ENCODE peak calls at places on chromosomes 3 and 15, in ten cellular contexts. B is OCI-LY7; Y is CD8-positive, alpha-beta memory T cell; K is mammary epithelial cell; S is naive thymus-derived CD4-positive, alpha-beta T cell; G is tibial nerve; Q is A673; W is endodermal cell; F is aorta; T is hepatocyte. E is an unnamed sample. For H3K4me1 and H3K9me3, the result is how much of the 10 kb centered on the place peaks cover.

GRCh38 chr3:49238274-49239127 is 38.5 kb downstream of the C3orf62 start:
- DNase-seq in W (no peak), G (no peak), B (peak), F (no peak), Y (no peak), K (peak), T (peak), Q (no peak), S (no peak), E (peak)

GRCh38 chr15:45201557-45202246 is 13.9 kb upstream of the SHF start:
- DNase-seq in G (no peak), B (no peak), W (peak), F (no peak), Y (no peak), K (no peak), T (no peak), S (no peak), Q (no peak), E (no peak)

GRCh38 chr3:61808526-61808925 is 247.2 kb downstream of the PTPRG start:
- DNase-seq in S (no peak), G (no peak), F (no peak), W (no peak), Q (no peak), K (no peak), B (no peak), Y (no peak), T (no peak), E (no peak)

GRCh38 chr3:12560505-12561188 is 3.8 kb downstream of the MKRN2 start:
- DNase-seq in Y (no peak), F (no peak), Q (no peak), G (no peak), W (no peak), T (no peak), B (peak), S (peak), K (no peak), E (no peak)

GRCh38 chr15:46260937-46261336 is 626.1 kb downstream of the SQOR start:
- DNase-seq in T (no peak), Y (no peak), S (no peak), K (no peak), Q (peak), B (no peak), F (no peak), G (no peak), W (peak), E (no peak)

GRCh38 chr3:65828706-65829105 is 210.0 kb downstream of the MAGI1 start:
- DNase-seq in S (no peak), Y (no peak), G (no peak), W (peak), Q (no peak), B (no peak), K (peak), T (no peak), F (no peak), E (peak)

GRCh38 chr15:75712668-75713337 is at the start of gene CSPG4:
- DNase-seq in B (no peak), S (no peak), Y (no peak), G (peak), W (peak), Q (no peak), F (peak), K (no peak), T (peak), E (peak)

GRCh38 chr15:96329403-96329981 is 1.0 kb upstream of the NR2F2 start:
- DNase-seq in B (no peak), G (no peak), K (no peak), T (no peak), Y (no peak), W (no peak), Q (peak), S (no peak), F (no peak), E (peak)

GRCh38 chr3:14758297-14758696 is 60.5 kb upstream of the FGD5 start:
- DNase-seq in Y (no peak), G (no peak), F (no peak), W (no peak), Q (no peak), B (no peak), T (no peak), K (no peak), S (no peak), E (peak)

GRCh38 chr3:137946341-137946973 is 63.5 kb upstream of the CLDN18 start:
- DNase-seq in B (peak), Q (peak), F (peak), Y (peak), W (peak), T (peak), G (no peak), S (peak), K (peak), E (no peak)

GRCh38 chr15:84826369-84826823 is 9.2 kb downstream of the ALPK3 start:
- DNase-seq in B (peak), T (peak), G (no peak), F (no peak), S (no peak), K (peak), Y (no peak), Q (peak), W (peak), E (no peak)

GRCh38 chr3:140055032-140055791 is 120.2 kb downstream of the CLSTN2 start:
- DNase-seq in B (no peak), T (peak), Q (no peak), G (no peak), F (no peak), S (no peak), K (no peak), Y (no peak), W (no peak), E (no peak)

GRCh38 chr3:134060561-134061385 is 31.0 kb upstream of the SLCO2A1 start:
- DNase-seq in G (no peak), K (no peak), Y (no peak), Q (no peak), W (peak), S (no peak), B (no peak), F (peak), T (no peak), E (peak)

GRCh38 chr3:47645551-47645950 is 66.9 kb upstream of the CSPG5 start:
- DNase-seq in T (no peak), B (no peak), Y (no peak), G (no peak), K (no peak), F (no peak), Q (no peak), W (no peak), S (no peak), E (no peak)

GRCh38 chr3:16329792-16330061 is 64.7 kb downstream of the OXNAD1 start:
- DNase-seq in T (no peak), Y (no peak), G (no peak), W (peak), Q (no peak), K (no peak), B (no peak), F (no peak), S (no peak), E (no peak)

GRCh38 chr3:160135850-160136249 is 89.4 kb upstream of the C3orf80 start:
- DNase-seq in T (no peak), Q (no peak), W (no peak), K (no peak), G (no peak), Y (no peak), F (no peak), B (no peak), S (no peak), E (no peak)

GRCh38 chr15:71649894-71650293 is 160.5 kb upstream of the NR2E3 start:
- DNase-seq in Q (no peak), F (no peak), S (no peak), W (no peak), G (no peak), B (no peak), K (peak), T (no peak), Y (no peak), E (no peak)

GRCh38 chr3:193630005-193630404 is 37.0 kb downstream of the OPA1 start:
- DNase-seq in Y (no peak), S (no peak), F (no peak), T (no peak), Q (no peak), G (no peak), W (no peak), K (no peak), B (no peak), E (no peak)

GRCh38 chr3:38029400-38030125 is at the start of gene PLCD1:
- DNase-seq in Q (no peak), F (peak), S (peak), G (peak), K (peak), B (no peak), W (peak), Y (peak), T (peak), E (peak)

GRCh38 chr3:127853681-127854080 is 31.4 kb upstream of the MGLL start:
- DNase-seq in G (no peak), S (no peak), F (peak), B (peak), W (peak), K (no peak), T (no peak), Y (no peak), Q (no peak), E (no peak)

GRCh38 chr3:69879051-69879450 is 120.5 kb upstream of the SAMMSON start:
- DNase-seq in B (no peak), W (no peak), K (no peak), Y (no peak), Q (no peak), S (no peak), T (no peak), G (no peak), F (no peak), E (no peak)

GRCh38 chr3:45154641-45155147 is 8.5 kb upstream of the CDCP1 start:
- DNase-seq in G (no peak), K (peak), W (no peak), F (no peak), T (no peak), B (no peak), S (no peak), Y (no peak), Q (no peak), E (peak)

GRCh38 chr3:163914567-163914966 is 1163.7 kb downstream of the SI start:
- DNase-seq in F (no peak), B (no peak), Y (no peak), K (no peak), S (no peak), Q (no peak), G (no peak), W (no peak), T (no peak), E (peak)

GRCh38 chr15:81330351-81331085 is 6.6 kb upstream of the STARD5 start:
- DNase-seq in T (no peak), G (no peak), S (no peak), W (no peak), K (no peak), F (no peak), B (no peak), Y (no peak), Q (no peak), E (no peak)

GRCh38 chr15:101267320-101268104 is 9.8 kb downstream of the SELENOS start:
- DNase-seq in S (no peak), F (peak), K (peak), T (no peak), G (no peak), B (no peak), Y (no peak), W (peak), Q (no peak), E (peak)

GRCh38 chr3:23590424-23590823 is 215.3 kb upstream of the UBE2E1 start:
- DNase-seq in G (no peak), F (no peak), Q (no peak), T (no peak), B (no peak), S (no peak), W (no peak), Y (no peak), K (no peak), E (no peak)

GRCh38 chr15:25863067-25863967 is at the start of gene ATP10A:
- DNase-seq in G (no peak), Q (no peak), Y (no peak), K (no peak), T (no peak), S (peak), F (peak), B (no peak), W (peak), E (peak)

GRCh38 chr15:58985443-58985842 is 2.0 kb upstream of the RNF111 start:
- DNase-seq in B (no peak), K (no peak), W (peak), G (no peak), S (no peak), F (no peak), T (peak), Y (no peak), Q (peak), E (peak)

GRCh38 chr15:69610858-69611257 is 158.2 kb downstream of the RPLP1 start:
- DNase-seq in K (no peak), G (no peak), Y (no peak), W (peak), T (no peak), B (no peak), F (no peak), S (no peak), Q (no peak), E (no peak)

GRCh38 chr3:169657351-169658124 is 6.0 kb downstream of the MECOM start:
- DNase-seq in T (peak), Y (no peak), W (no peak), S (no peak), F (no peak), Q (no peak), K (no peak), G (no peak), B (no peak), E (peak)

GRCh38 chr3:64196236-64196929 is 28.9 kb downstream of the PRICKLE2 start:
- DNase-seq in F (no peak), T (no peak), B (no peak), Y (no peak), S (no peak), G (no peak), K (no peak), W (no peak), Q (peak), E (no peak)

DNA sequence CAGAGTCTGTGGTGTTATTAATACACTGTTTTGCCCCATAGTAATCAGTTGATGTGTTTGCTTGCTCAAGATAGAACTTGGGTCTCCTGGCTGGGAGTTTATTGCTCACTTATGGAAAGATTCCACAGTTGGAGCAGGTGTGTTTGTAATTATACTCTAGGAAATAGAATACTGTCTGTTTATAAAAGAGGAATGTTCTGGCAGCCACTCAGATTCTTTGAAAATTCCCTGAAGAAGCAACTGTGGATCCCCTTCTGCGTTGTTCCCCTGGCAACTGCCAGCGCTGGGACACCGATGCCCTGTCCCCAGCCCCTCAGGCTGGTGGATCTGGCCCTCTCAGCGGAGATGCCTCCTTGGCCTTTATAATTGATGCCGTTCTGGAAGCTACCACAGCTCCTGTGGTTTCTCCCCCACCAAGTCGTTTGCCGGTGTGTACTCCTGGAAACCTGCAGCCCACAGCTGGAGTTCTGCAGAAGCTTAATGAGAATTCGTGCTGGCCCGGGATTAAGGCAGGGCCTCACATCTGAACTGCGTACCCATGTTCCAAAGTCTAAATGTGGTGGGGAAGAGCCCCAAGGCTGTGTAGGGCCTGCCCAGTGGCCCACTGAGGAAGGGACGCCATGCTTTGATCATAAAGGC is 226.0 kb downstream of the ITPR1 start:
- DNase-seq in G (no peak), F (no peak), Q (no peak), T (no peak), B (no peak), Y (no peak), K (no peak), W (peak), S (no peak), E (no peak)
- H3K4me1 ChIP-seq in G (under half), F (under half), Q (under half), T (under half), B (under half), Y (under half), K (under half), W (under half), S (under half), E (half or more)

DNA sequence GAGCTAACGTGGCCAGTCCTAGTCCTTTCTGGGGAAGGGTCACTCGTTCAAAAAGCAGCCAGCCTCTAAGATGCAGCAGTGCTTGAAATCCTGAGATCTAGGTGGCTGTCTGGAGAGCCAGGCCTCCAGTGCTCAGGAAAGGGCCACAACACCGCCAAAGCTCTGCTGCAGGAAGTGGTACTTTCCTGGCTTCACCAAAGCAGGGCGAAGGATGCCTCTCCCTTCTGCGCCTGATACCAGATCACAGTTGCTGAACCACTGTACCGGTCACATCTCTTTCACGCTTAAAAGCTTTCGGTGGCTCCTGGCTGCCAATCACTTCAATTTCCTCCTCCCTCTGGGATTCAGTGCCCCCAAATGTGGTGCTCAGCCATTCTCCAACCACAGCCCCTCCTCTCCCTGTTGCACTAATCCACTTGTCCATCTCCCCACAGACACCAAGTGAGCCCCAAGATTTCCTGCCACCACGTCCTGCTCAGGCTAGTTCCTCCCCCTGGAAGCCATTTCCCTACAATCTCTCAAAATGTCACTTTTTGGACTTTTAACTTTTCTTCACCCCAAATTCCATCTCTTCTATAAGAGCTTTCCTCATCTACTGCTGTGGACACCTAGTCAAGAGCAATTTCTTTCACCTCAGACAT is 103.9 kb upstream of the LPP start:
- DNase-seq in F (no peak), T (no peak), G (no peak), Q (no peak), K (no peak), B (peak), Y (peak), S (peak), W (no peak), E (no peak)
- H3K27ac ChIP-seq in F (peak), T (no peak), G (no peak), Q (no peak), K (no peak), B (peak), Y (no peak), S (no peak), W (peak), E (no peak)

GRCh38 chr15:92082217-92082843 is 228.8 kb downstream of the SLCO3A1 start:
- DNase-seq in W (peak), S (peak), G (no peak), Y (no peak), B (peak), K (peak), Q (peak), F (peak), T (peak), E (peak)
- H3K9me3 ChIP-seq in W (under half), S (under half), G (under half), Y (under half), B (under half), K (under half), Q (under half), F (under half), T (under half), E (under half)

DNA sequence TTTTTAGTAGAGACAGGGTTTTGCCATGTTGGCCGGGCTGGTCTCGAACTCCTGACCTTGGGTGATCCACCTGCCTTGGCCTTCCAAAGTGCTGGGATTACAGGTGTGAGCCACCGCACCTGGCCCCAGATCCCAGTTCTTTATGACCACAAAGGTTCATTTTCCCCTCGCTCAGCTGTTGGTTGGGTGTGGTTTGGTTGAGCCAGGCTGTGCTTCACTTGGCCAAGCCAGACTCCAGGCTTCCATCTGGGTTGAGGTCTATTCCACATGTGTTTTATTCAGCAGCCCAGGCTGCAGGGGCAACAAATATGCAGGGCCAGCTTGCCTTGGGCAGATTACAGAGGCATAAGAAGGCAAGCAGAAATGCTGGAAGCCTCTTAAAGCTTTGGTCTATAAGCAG is 13.7 kb downstream of the CGNL1 start:
- DNase-seq in G (no peak), Y (no peak), T (no peak), K (no peak), B (no peak), F (no peak), W (peak), S (no peak), Q (no peak), E (no peak)
- H3K4me1 ChIP-seq in G (under half), Y (under half), T (under half), K (under half), B (under half), F (under half), W (under half), S (under half), Q (under half), E (under half)

GRCh38 chr15:73934281-73934680 is 8.0 kb downstream of the LOXL1 start:
- DNase-seq in K (no peak), F (peak), Q (no peak), B (no peak), T (no peak), S (no peak), Y (no peak), G (no peak), W (no peak), E (peak)

GRCh38 chr15:73930790-73931281 is 4.6 kb downstream of the LOXL1 start:
- DNase-seq in G (no peak), S (no peak), T (peak), Y (no peak), W (no peak), K (no peak), Q (no peak), B (no peak), F (peak), E (peak)

GRCh38 chr15:73931441-73931840 is 5.2 kb downstream of the LOXL1 start:
- DNase-seq in Q (no peak), K (no peak), Y (no peak), T (no peak), F (peak), S (no peak), G (no peak), W (no peak), B (no peak), E (peak)

GRCh38 chr15:73930371-73930770 is 4.1 kb downstream of the LOXL1 start:
- DNase-seq in T (peak), K (peak), F (peak), G (no peak), B (no peak), Q (no peak), W (no peak), Y (no peak), S (no peak), E (peak)

GRCh38 chr15:73932381-73933191 is 6.3 kb downstream of the LOXL1 start:
- DNase-seq in B (no peak), Q (no peak), W (no peak), K (no peak), Y (no peak), F (peak), T (peak), G (no peak), S (no peak), E (peak)
- H3K27ac ChIP-seq in B (no peak), Q (no peak), W (no peak), K (no peak), Y (no peak), F (no peak), T (no peak), G (no peak), S (no peak), E (peak)

DNA sequence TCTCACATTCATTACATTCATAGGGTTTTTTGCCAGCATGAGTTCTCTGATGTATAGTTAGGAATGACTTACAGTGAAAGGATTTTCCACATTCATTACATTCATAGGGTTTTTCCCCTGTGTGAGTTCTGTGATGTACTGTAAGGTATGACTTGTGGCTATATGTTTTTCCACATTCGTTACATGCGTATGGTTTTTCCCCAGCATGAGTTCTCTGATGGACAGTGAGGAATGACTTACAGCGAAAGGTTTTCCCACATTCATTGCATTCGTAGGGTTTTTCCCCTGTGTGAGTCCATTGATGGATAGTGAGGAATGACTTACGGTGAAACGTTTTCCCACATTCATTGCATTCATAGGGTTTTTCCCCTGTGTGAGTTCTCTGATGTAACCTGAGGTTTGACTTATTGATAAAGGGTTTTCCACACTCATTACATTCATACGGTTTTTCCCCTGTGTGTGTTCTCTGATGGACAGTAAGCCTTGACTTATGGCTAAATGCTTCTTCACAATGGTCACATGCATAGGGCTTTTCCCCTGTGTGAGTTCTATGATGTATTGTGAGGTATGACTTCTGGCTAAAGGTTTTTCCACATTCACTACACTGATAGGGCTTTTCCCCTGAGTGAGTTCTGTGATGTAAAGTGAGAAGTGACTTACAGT is 47.4 kb downstream of the ZNF717 start:
- DNase-seq in Q (no peak), K (peak), G (no peak), W (no peak), T (no peak), Y (no peak), F (no peak), B (no peak), S (no peak), E (no peak)
- H3K9me3 ChIP-seq in Q (under half), K (half or more), G (half or more), W (half or more), T (under half), Y (half or more), F (under half), B (under half), S (under half), E (half or more)